ENCODE peak calls at places on chromosomes 16 and 17, in ten cellular contexts. N, B, A, X, D, L, J, S, O and M are unnamed samples.

GRCh38 chr17:62741290-62741689 is 66.8 kb downstream of the MARCHF10 start:
- DNase-seq in N (no peak), J (no peak), S (no peak), X (no peak), B (no peak), A (no peak), D (no peak), O (no peak), L (no peak), M (no peak)

GRCh38 chr16:72384651-72385050 is 212.7 kb upstream of the PMFBP1 start:
- DNase-seq in L (no peak), D (no peak), N (no peak), X (no peak), A (no peak), J (no peak), S (no peak), B (no peak), O (no peak), M (no peak)

GRCh38 chr16:58426095-58426494 is 33.8 kb downstream of the GINS3 start:
- DNase-seq in S (no peak), A (peak), X (no peak), J (no peak), B (no peak), N (no peak), O (peak), L (no peak), D (peak), M (no peak)

GRCh38 chr17:13883659-13884058 is 185.6 kb upstream of the COX10 start:
- DNase-seq in D (no peak), J (no peak), N (no peak), A (no peak), X (no peak), O (no peak), B (no peak), L (no peak), S (no peak), M (no peak)

GRCh38 chr17:81239714-81240555 is 817 bp downstream of the NDUFAF8 start:
- DNase-seq in X (no peak), J (peak), L (no peak), N (no peak), O (peak), A (peak), D (peak), S (no peak), B (no peak), M (peak)

GRCh38 chr17:81995463-81996231 is 18.2 kb downstream of the ASPSCR1 start:
- DNase-seq in A (no peak), N (no peak), J (no peak), B (no peak), O (no peak), D (no peak), S (no peak), L (no peak), X (no peak), M (no peak)

GRCh38 chr17:2179615-2180295 is 123.8 kb downstream of the SMG6 start:
- DNase-seq in J (peak), S (peak), X (peak), A (no peak), N (peak), B (no peak), D (no peak), O (no peak), L (peak), M (no peak)

GRCh38 chr17:67377727-67378443 is 804 bp downstream of the PITPNC1 start:
- DNase-seq in L (no peak), B (no peak), O (peak), D (peak), J (peak), A (peak), S (peak), X (no peak), N (peak), M (peak)

GRCh38 chr16:67652578-67653130 is 7.4 kb downstream of the ACD start:
- DNase-seq in B (peak), J (peak), D (no peak), N (no peak), S (peak), A (no peak), L (no peak), X (no peak), O (no peak), M (peak)

GRCh38 chr16:58094026-58094425 is 35.2 kb downstream of the CFAP20 start:
- DNase-seq in J (no peak), D (no peak), O (no peak), N (no peak), S (no peak), X (no peak), L (no peak), B (no peak), A (no peak), M (no peak)

GRCh38 chr16:3980311-3981111 is 100.0 kb upstream of the CREBBP start:
- DNase-seq in D (no peak), N (no peak), X (no peak), B (no peak), O (no peak), A (no peak), S (no peak), J (peak), L (peak), M (no peak)

GRCh38 chr16:66851166-66851964 is 7.2 kb downstream of the CA7 start:
- DNase-seq in D (no peak), X (no peak), J (peak), L (no peak), S (no peak), O (no peak), N (no peak), A (no peak), B (no peak), M (no peak)

GRCh38 chr17:73950515-73950914 is 253.0 kb upstream of the RPL38 start:
- DNase-seq in J (peak), O (no peak), D (no peak), X (no peak), S (no peak), B (no peak), A (no peak), L (no peak), N (no peak), M (peak)

GRCh38 chr17:63698886-63699637 is 863 bp downstream of the LIMD2 start:
- DNase-seq in S (peak), B (no peak), X (no peak), N (peak), D (peak), A (peak), J (no peak), O (peak), L (no peak), M (peak)

GRCh38 chr16:75022567-75022966 is 23.7 kb downstream of the ZNRF1 start:
- DNase-seq in B (no peak), X (no peak), N (no peak), D (no peak), L (no peak), A (no peak), J (no peak), S (no peak), O (no peak), M (no peak)

GRCh38 chr17:58232707-58233156 is 5.7 kb upstream of the LPO start:
- DNase-seq in J (no peak), L (no peak), O (peak), X (no peak), B (no peak), A (peak), S (no peak), N (no peak), D (peak), M (no peak)

GRCh38 chr16:48942996-48943395 is 333.0 kb upstream of the N4BP1 start:
- DNase-seq in L (no peak), X (no peak), J (no peak), D (no peak), O (no peak), N (no peak), A (no peak), B (no peak), S (no peak), M (no peak)